ENCODE peak calls at places on chromosomes 4 and X, in six cellular contexts. G is testis, K is right lobe of liver, F is A549, O is ovary, M is GM12878. R is an unnamed sample.

GRCh38 chrX:10156199-10157031 is at the start of gene CLCN4:
- DNase-seq in M (no peak), G (peak; percentile 64), O (no peak), K (peak; percentile 74), F (peak; percentile 47), R (peak; percentile 37)

GRCh38 chr4:82799006-82799881 is 648 bp upstream of the SCD5 start:
- DNase-seq in M (no peak), F (no peak), O (peak; percentile 47), G (no peak), K (no peak), R (no peak)

GRCh38 chrX:68424719-68425118 is 8.6 kb downstream of the OPHN1 start:
- DNase-seq in K (no peak), O (no peak), G (no peak), M (no peak), F (no peak), R (no peak)

GRCh38 chr4:123412700-123413512 is 16.3 kb downstream of the SPRY1 start:
- DNase-seq in O (no peak), K (no peak), M (no peak), G (no peak), F (no peak), R (no peak)

GRCh38 chr4:102295153-102295862 is 50.0 kb downstream of the SLC39A8 start:
- DNase-seq in G (no peak), M (no peak), K (peak; percentile 37), F (no peak), O (no peak), R (no peak)

GRCh38 chr4:13601848-13602247 is 25.7 kb downstream of the BOD1L1 start:
- DNase-seq in F (no peak), G (no peak), O (no peak), K (no peak), M (no peak), R (no peak)

GRCh38 chr4:26191353-26191752 is 129.5 kb upstream of the RBPJ start:
- DNase-seq in O (no peak), M (no peak), G (no peak), K (no peak), F (peak; percentile 4), R (no peak)

GRCh38 chr4:179307297-179308136 is 1865.3 kb upstream of the AGA start:
- DNase-seq in O (no peak), G (peak; percentile 74), K (no peak), M (peak; percentile 1), F (peak; percentile 13), R (no peak)

GRCh38 chr4:114601304-114602052 is 2.9 kb downstream of the UGT8 start:
- DNase-seq in F (no peak), M (peak; percentile 32), G (no peak), K (no peak), O (no peak), R (no peak)

GRCh38 chr4:162498168-162498567 is 334.4 kb upstream of the FSTL5 start:
- DNase-seq in M (no peak), G (no peak), F (no peak), O (no peak), K (peak; percentile 47), R (no peak)

GRCh38 chrX:132505116-132505515 is 16.3 kb upstream of the MBNL3 start:
- DNase-seq in F (no peak), G (peak; percentile 23), K (no peak), M (no peak), O (no peak), R (no peak)

GRCh38 chr4:76589872-76590846 is 155.1 kb downstream of the SHROOM3 start:
- DNase-seq in K (no peak), O (no peak), F (peak; percentile 71), G (peak; percentile 25), M (no peak), R (peak; percentile 63)

GRCh38 chrX:153609917-153610833 is 11.2 kb upstream of the CCNQ start:
- DNase-seq in F (peak; percentile 74), K (peak; percentile 71), G (peak; percentile 81), O (peak; percentile 84), M (no peak), R (peak; percentile 67)

GRCh38 chr4:55121246-55121645 is 4.1 kb downstream of the KDR start:
- DNase-seq in K (no peak), O (no peak), G (no peak), F (no peak), M (no peak), R (no peak)

GRCh38 chrX:149571770-149572169 is 15.5 kb downstream of the MAGEA9B start:
- DNase-seq in G (no peak), K (no peak), M (no peak), O (no peak), F (no peak), R (no peak)

GRCh38 chrX:78314561-78314960 is 12.8 kb downstream of the CYSLTR1 start:
- DNase-seq in O (no peak), F (no peak), K (no peak), G (no peak), M (no peak), R (no peak)

GRCh38 chrX:81120936-81121351 is 80.8 kb downstream of the HMGN5 start:
- DNase-seq in K (peak; percentile 30), G (peak; percentile 52), O (peak; percentile 31), F (peak; percentile 60), M (peak; percentile 30), R (peak; percentile 20)

GRCh38 chr4:105613326-105613725 is 60.9 kb downstream of the ARHGEF38 start:
- DNase-seq in K (no peak), G (no peak), F (no peak), O (no peak), M (no peak), R (no peak)

GRCh38 chr4:59630922-59631321 is 1569.2 kb upstream of the ADGRL3 start:
- DNase-seq in G (no peak), K (no peak), O (no peak), M (no peak), F (no peak), R (no peak)

GRCh38 chrX:15471016-15471415 is 22.1 kb downstream of the PIR start:
- DNase-seq in K (peak; percentile 47), G (peak; percentile 69), M (peak; percentile 27), O (peak; percentile 53), F (peak; percentile 70), R (peak; percentile 51)

GRCh38 chrX:69120476-69120875 is 44.8 kb downstream of the PJA1 start:
- DNase-seq in M (no peak), G (no peak), O (no peak), K (no peak), F (no peak), R (no peak)

DNA sequence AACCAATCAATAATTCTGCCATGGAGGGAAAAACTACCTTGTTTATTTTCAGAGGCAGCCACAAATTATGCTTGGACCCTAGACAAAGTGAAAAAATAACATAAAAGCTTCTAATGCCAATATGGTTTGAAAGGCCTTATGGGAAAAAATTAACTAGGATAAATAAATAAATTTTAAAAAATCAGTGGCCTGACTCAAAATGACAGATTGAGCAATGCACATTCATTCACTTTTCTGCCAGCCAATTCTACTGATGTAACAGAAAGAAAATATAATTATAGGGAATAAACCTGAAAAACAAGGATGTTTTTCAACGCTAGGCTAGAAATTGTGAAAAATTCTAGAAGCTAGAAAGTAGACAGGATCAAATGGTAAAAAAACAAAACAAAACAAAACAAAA is 176.1 kb downstream of the SNCA start:
- DNase-seq in G (no peak), O (no peak), M (no peak), K (no peak), F (no peak), R (no peak)
- H3K27ac ChIP-seq in G (no peak overlapping the region), O (no peak overlapping the region), M (no peak overlapping the region), K (no peak overlapping the region), F (no peak overlapping the region), R (no peak overlapping the region)

DNA sequence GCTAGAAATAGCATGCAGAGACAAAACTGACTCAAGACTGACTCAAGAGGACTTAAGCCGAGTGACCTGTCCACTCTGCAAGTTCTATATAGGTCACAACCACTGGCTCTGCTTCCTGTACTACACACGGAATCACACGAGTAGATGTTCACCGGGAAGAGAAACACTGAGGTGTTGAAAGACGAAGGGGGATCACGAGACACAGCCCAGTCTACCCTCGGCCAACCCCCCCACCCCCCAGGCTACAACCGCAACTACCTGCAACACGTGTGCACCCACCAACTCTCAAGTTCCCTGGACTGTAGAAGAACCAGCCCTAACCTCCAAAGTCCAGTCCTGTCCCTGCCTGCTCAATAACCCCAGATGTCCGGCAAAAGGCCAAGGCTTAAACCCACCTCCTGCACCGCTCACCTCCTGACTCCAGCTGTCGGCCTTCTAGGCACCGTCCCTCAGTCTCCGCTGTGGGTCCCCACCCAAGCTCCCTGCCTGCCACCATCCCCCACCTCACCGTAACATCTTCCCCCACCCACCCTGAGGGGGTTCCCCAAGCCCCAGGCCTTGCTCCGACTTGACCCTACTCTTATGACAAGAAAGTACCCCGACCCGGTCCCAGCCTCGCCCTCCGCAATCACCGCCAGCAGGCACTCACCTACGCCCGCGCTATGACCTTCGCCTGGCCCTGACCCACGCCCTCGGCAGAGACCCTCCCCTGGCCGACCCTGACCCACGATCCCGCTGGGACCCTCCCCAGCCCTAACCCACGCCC is 739 bp downstream of the GAK start:
- DNase-seq in G (no peak), K (peak; percentile 39), M (no peak), F (no peak), O (no peak), R (no peak)
- TF ChIP-seq POLR2A in G (no peak), K (no peak), M (no peak), F (no peak), O (no peak), R (no peak)

DNA sequence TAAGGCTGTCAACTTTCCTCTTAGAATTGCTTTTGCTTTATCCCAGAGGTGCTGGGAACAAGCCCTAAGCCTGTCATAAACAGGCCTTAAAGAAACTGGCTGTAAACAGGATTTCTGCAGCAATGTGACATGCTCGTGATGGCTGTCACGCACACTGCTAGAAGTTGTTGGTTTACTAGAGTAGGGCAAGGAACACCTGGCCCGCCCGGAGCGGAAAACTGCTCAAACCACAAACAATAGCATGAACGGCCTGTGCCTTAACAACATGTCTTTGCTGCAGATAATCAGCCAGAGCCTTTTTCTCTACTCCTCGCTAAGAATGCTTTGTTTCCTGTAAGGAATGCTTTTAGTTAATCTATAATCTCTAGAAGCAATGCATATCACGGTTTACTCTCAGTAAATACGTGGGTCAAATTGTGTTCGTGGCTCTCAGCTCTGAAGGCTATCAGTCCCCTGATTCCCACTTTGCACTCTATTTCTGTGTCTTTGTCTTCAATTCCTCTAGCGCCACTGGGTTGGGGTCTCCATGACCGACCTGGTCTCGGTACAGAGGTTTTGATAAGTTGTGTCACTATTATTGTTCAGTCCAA is 318.3 kb downstream of the GLUD2 start:
- DNase-seq in K (no peak), G (peak; percentile 13), M (no peak), O (no peak), F (no peak), R (no peak)
- H3K27ac ChIP-seq in K (no peak overlapping the region), G (no peak overlapping the region), M (no peak overlapping the region), O (no peak overlapping the region), F (no peak overlapping the region), R (no peak overlapping the region)

GRCh38 chrX:96445531-96446065 is 239.0 kb upstream of the DIAPH2 start:
- DNase-seq in O (no peak), M (no peak), G (no peak), F (no peak), K (no peak), R (no peak)
- TF ChIP-seq POLR2A in O (no peak), M (no peak), G (no peak), F (no peak), K (no peak), R (no peak)

DNA sequence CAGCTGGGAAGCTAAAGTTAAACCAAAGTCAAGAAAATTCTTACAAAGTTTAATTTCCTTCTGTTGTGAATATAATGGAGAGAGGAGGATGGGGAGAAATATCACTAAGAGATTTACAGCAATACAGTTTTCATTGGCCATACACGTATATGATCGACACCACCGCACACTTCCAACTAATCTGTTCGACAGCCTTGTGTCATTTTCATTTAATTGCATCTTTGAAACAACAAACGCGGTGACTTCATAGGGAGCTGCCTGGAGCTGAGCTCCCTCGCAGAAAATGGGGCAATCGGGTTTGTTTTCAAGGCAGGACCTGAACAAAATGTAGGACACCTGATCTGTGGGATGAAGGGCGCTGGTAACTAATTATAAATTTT is 1.3 kb downstream of the PTPN13 start:
- DNase-seq in M (no peak), K (no peak), G (peak; percentile 43), F (no peak), O (no peak), R (no peak)
- H3K27ac ChIP-seq in M (no peak overlapping the region), K (no peak overlapping the region), G (peak overlapping the region; percentile 89), F (peak overlapping the region; percentile 96), O (peak overlapping the region; percentile 91), R (peak overlapping the region; percentile 92)